ENCODE peak calls at places on chromosomes 6 and 20, in ten cellular contexts. B, Z, V, D, P, R, G, F, W and Y are unnamed samples.

GRCh38 chr6:106160189-106160588 is 74.1 kb downstream of the PRDM1 start:
- DNase-seq in V (no peak), F (no peak), Z (peak), B (no peak), W (no peak), D (no peak), G (no peak), R (no peak), P (no peak), Y (no peak)

GRCh38 chr6:101545171-101545570 is 151.7 kb downstream of the GRIK2 start:
- DNase-seq in W (no peak), P (no peak), R (peak), Z (no peak), B (peak), G (no peak), V (no peak), F (peak), D (no peak), Y (no peak)

GRCh38 chr6:35439308-35439707 is 12.8 kb upstream of the FANCE start:
- DNase-seq in W (no peak), B (no peak), R (no peak), G (no peak), D (peak), P (no peak), Z (no peak), V (no peak), F (no peak), Y (no peak)

GRCh38 chr6:147201885-147202515 is 2.2 kb upstream of the STXBP5 start:
- DNase-seq in Z (peak), F (peak), G (peak), D (peak), P (peak), V (no peak), W (no peak), R (peak), B (peak), Y (peak)

GRCh38 chr20:50286609-50287008 is 96.0 kb downstream of the CEBPB start:
- DNase-seq in D (no peak), V (no peak), F (peak), R (peak), Z (peak), W (no peak), B (peak), G (no peak), P (peak), Y (no peak)

GRCh38 chr6:10542135-10542689 is 21.1 kb downstream of the GCNT2 start:
- DNase-seq in V (no peak), Z (no peak), B (no peak), W (no peak), G (no peak), D (no peak), R (no peak), F (no peak), P (no peak), Y (peak)

GRCh38 chr6:129683606-129684322 is 26.2 kb downstream of the ARHGAP18 start:
- DNase-seq in F (peak), Z (peak), G (no peak), W (no peak), B (peak), P (peak), D (no peak), V (peak), R (peak), Y (peak)

GRCh38 chr6:81396916-81397315 is 355.6 kb downstream of the TENT5A start:
- DNase-seq in P (no peak), V (no peak), B (no peak), D (no peak), F (no peak), R (no peak), Z (no peak), G (no peak), W (no peak), Y (no peak)

GRCh38 chr20:41734506-41734945 is 116.3 kb upstream of the CHD6 start:
- DNase-seq in B (peak), G (peak), W (peak), P (peak), Z (peak), F (peak), R (peak), D (peak), V (peak), Y (peak)

GRCh38 chr6:170264086-170264485 is 26.8 kb downstream of the DLL1 start:
- DNase-seq in R (no peak), D (no peak), P (no peak), W (no peak), F (no peak), V (no peak), G (no peak), Z (no peak), B (no peak), Y (no peak)

GRCh38 chr20:845226-845868 is 11.8 kb downstream of the FAM110A start:
- DNase-seq in R (no peak), V (no peak), D (peak), G (peak), Z (no peak), W (no peak), B (no peak), P (no peak), F (no peak), Y (no peak)

GRCh38 chr20:61856626-61857413 is 208.9 kb downstream of the TAF4 start:
- DNase-seq in Z (no peak), V (no peak), R (no peak), F (no peak), G (no peak), B (no peak), W (no peak), D (no peak), P (no peak), Y (no peak)

GRCh38 chr6:28807682-28808280 is 116.0 kb downstream of the TRIM27 start:
- DNase-seq in V (peak), W (no peak), Z (peak), G (peak), D (peak), F (peak), R (peak), B (peak), P (peak), Y (peak)

GRCh38 chr6:118783931-118784528 is 109.9 kb upstream of the ASF1A start:
- DNase-seq in F (peak), D (no peak), R (peak), V (no peak), P (no peak), B (no peak), G (no peak), W (no peak), Z (peak), Y (peak)

GRCh38 chr6:166364480-166364879 is 18.3 kb downstream of the MPC1 start:
- DNase-seq in D (no peak), Z (no peak), B (no peak), W (no peak), P (no peak), F (no peak), R (no peak), V (no peak), G (no peak), Y (no peak)

GRCh38 chr6:163415620-163416379 is 1.3 kb downstream of the QKI start:
- DNase-seq in P (peak), W (no peak), R (peak), G (peak), D (peak), B (peak), V (no peak), F (peak), Z (peak), Y (no peak)

GRCh38 chr6:10518461-10519216 is 2.5 kb upstream of the GCNT2 start:
- DNase-seq in Z (peak), P (no peak), F (peak), D (no peak), V (no peak), B (peak), R (peak), W (no peak), G (no peak), Y (peak)

GRCh38 chr20:40524071-40524470 is 165.0 kb downstream of the MAFB start:
- DNase-seq in D (no peak), F (no peak), R (no peak), G (no peak), B (no peak), P (no peak), W (no peak), V (no peak), Z (no peak), Y (no peak)

GRCh38 chr20:19588731-19589130 is 169.3 kb upstream of the RIN2 start:
- DNase-seq in R (no peak), D (no peak), P (no peak), W (no peak), G (no peak), F (no peak), Z (no peak), B (peak), V (no peak), Y (no peak)

GRCh38 chr20:37262516-37262915 is 902 bp upstream of the GHRH start:
- DNase-seq in Z (no peak), F (no peak), P (no peak), D (no peak), G (no peak), V (no peak), R (no peak), W (no peak), B (no peak), Y (no peak)

GRCh38 chr6:26217714-26218075 is 130.5 kb downstream of the HFE start:
- DNase-seq in D (peak), G (peak), R (peak), W (no peak), F (no peak), Z (peak), P (no peak), B (peak), V (no peak), Y (peak)

GRCh38 chr6:149931501-149931900 is 8.6 kb upstream of the RAET1G start:
- DNase-seq in R (no peak), B (no peak), D (no peak), F (no peak), P (no peak), Z (no peak), V (no peak), G (no peak), W (no peak), Y (no peak)

GRCh38 chr20:10557685-10558084 is 116.1 kb downstream of the JAG1 start:
- DNase-seq in F (no peak), Z (peak), W (no peak), P (no peak), D (no peak), V (no peak), R (no peak), B (no peak), G (no peak), Y (no peak)

GRCh38 chr6:5468586-5468985 is 207.3 kb downstream of the FARS2 start:
- DNase-seq in W (no peak), F (no peak), B (peak), P (no peak), D (no peak), G (no peak), V (no peak), Z (no peak), R (no peak), Y (no peak)

GRCh38 chr6:29733057-29733456 is 9.8 kb downstream of the HLA-F start:
- DNase-seq in B (no peak), P (no peak), G (no peak), R (no peak), D (no peak), V (no peak), W (no peak), F (no peak), Z (no peak), Y (no peak)

GRCh38 chr6:34045698-34046097 is 100.2 kb downstream of the GRM4 start:
- DNase-seq in G (no peak), V (no peak), Z (no peak), W (no peak), F (no peak), B (no peak), D (no peak), P (peak), R (no peak), Y (no peak)

GRCh38 chr20:64237316-64237715 is 18.2 kb upstream of the PCMTD2 start:
- DNase-seq in G (no peak), V (no peak), B (no peak), W (no peak), F (no peak), P (no peak), Z (no peak), D (no peak), R (no peak), Y (no peak)

GRCh38 chr6:170545405-170545804 is 7.7 kb downstream of the PSMB1 start:
- DNase-seq in R (peak), D (no peak), P (no peak), Z (no peak), F (peak), B (no peak), V (no peak), G (no peak), W (no peak), Y (no peak)

GRCh38 chr6:36115412-36115811 is 14.9 kb upstream of the MAPK13 start:
- DNase-seq in R (no peak), B (no peak), D (no peak), F (no peak), W (no peak), Z (no peak), P (no peak), V (no peak), G (no peak), Y (no peak)

GRCh38 chr6:21244897-21245470 is 348.6 kb upstream of the SOX4 start:
- DNase-seq in B (no peak), D (no peak), R (no peak), Z (no peak), W (no peak), G (no peak), P (peak), V (no peak), F (no peak), Y (no peak)

GRCh38 chr6:100880901-100881706 is at the start of gene ASCC3:
- DNase-seq in W (peak), V (peak), F (peak), B (peak), P (peak), Z (peak), G (peak), R (peak), D (peak), Y (peak)

GRCh38 chr20:38863024-38863851 is 57.7 kb downstream of the PPP1R16B start:
- DNase-seq in V (no peak), W (no peak), R (no peak), P (no peak), D (no peak), Z (no peak), F (no peak), G (no peak), B (no peak), Y (no peak)

GRCh38 chr20:53672484-53673129 is 79.0 kb upstream of the ZNF217 start:
- DNase-seq in R (peak), P (no peak), Z (peak), D (no peak), V (no peak), F (peak), G (no peak), B (peak), W (no peak), Y (no peak)

GRCh38 chr6:139135578-139136545 is 982 bp downstream of the HECA start:
- DNase-seq in P (peak), W (no peak), D (peak), B (peak), Z (peak), G (peak), F (peak), R (peak), V (no peak), Y (peak)

GRCh38 chr6:139133733-139134360 is 1.0 kb upstream of the HECA start:
- DNase-seq in Z (no peak), W (no peak), F (no peak), G (no peak), D (no peak), P (no peak), R (no peak), B (no peak), V (no peak), Y (no peak)

GRCh38 chr6:139133272-139133671 is 1.6 kb upstream of the HECA start:
- DNase-seq in W (no peak), Z (no peak), B (no peak), G (no peak), F (no peak), V (no peak), D (no peak), P (no peak), R (no peak), Y (no peak)

GRCh38 chr6:139134817-139135577 is at the start of gene HECA:
- DNase-seq in V (peak), D (peak), W (peak), G (peak), Z (peak), B (peak), F (peak), R (peak), P (peak), Y (peak)

DNA sequence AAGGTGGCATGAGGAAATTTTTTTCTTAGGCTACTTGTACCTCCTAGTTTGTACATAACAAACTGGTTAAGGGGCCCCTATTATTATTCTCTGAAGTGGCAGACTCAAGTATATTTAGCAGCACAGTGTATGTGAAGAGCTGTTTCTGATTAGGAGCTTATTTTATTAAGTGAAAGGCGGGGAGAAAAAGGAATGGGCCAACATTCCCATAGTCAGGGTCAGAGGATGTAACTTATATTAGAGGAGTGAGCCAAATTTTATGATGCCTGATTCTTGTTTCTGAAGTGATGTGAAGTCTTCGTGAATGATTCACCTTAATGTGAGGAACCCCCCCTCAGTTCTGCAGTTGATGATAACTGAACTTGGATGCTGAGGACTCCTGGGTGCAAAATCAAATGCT is 2.8 kb downstream of the HECA start:
- DNase-seq in B (peak), G (no peak), D (no peak), F (no peak), R (no peak), W (no peak), Z (no peak), P (no peak), V (no peak), Y (no peak)
- H3K27ac ChIP-seq in B (no peak), G (no peak), D (no peak), F (no peak), R (no peak), W (no peak), Z (no peak), P (no peak), V (no peak), Y (no peak)

GRCh38 chr6:168666751-168667427 is 225.9 kb downstream of the SMOC2 start:
- DNase-seq in W (no peak), B (no peak), F (no peak), R (no peak), Z (no peak), D (no peak), P (no peak), V (no peak), G (no peak), Y (no peak)
- H3K9ac ChIP-seq in W (no peak), B (no peak), F (no peak), R (no peak), Z (no peak), D (no peak), P (no peak), V (no peak), G (no peak), Y (no peak)

DNA sequence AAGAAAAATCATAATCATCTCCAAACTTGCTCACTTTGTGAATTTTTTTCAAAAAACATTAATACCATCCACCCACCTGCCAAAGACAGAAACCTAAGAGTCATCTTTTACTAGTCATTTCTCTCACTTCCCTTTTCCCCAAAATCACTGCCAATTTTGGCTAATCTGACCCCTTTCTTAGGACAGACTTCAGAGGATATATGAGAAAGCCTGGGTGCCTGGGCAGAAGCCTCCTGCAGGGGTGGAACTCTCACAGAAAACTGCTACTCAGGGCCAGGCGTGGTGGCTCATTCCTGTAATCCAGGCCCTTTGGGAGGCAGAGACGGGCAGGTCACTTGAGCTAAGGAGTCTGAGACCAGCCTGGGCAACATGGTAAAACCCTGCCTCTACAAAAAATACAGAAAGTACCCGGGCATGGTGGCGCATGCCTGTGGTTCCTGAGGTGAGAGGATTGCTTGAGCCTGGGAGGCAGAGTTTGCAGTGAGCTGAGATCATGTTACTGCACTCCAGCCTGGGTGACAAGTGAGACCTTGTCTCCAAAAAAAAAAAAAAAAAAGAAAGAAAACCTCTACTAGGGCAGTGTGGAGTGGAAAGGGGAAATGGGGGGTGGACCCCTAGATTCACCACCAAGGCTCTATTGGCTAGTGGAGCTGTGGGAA is 3.8 kb downstream of the DEK start:
- DNase-seq in D (no peak), G (peak), F (peak), W (no peak), R (peak), P (no peak), Z (peak), B (peak), V (no peak), Y (no peak)
- H3K27ac ChIP-seq in D (no peak), G (no peak), F (peak), W (no peak), R (peak), P (peak), Z (peak), B (peak), V (peak), Y (no peak)

DNA sequence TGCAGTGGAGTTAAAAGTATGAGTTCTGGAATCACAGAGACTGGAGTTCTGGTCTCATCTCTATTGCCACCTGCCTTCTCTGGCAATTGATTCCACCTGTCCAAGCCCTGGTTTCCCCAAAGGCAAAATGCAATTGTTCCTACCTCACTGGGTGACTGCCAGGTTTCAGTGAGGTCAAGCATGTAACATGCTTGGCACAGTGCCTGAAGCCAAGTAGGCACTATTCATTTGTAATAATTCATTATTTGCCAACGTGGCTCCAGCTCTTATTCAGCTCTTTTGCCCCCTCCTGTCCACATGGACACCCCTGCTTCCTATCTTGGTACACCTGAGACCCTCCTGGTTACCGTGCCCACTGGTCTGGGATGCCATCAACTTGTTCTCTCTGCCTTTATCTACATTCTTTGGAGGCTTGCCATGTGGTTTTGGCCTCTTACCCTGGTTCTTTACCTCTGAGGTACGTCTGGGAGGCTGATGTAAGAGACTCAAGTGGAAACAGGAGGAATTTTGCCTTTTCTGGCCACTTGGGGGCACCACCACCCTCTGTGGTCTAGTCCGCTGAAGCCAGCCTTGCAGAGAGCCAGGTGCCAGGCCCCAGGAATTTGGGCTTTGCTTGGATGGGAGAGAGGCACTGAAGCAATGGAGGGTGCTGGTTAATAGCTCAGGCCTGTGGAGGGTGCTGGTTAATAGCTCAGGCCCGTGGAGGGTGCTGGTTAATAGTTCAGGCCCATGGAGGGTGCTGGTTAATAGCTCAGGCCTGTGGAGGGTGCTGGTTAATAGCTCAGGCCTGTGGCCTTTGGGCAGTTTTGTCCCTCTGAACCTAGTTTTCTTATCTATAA is 1.7 kb downstream of the KCNK15 start:
- DNase-seq in R (peak), F (peak), W (peak), D (peak), P (peak), Z (peak), G (peak), B (peak), V (peak), Y (peak)
- H3K9ac ChIP-seq in R (no peak), F (no peak), W (no peak), D (no peak), P (no peak), Z (no peak), G (no peak), B (peak), V (no peak), Y (no peak)